ENCODE peak calls at places on chromosomes 12 and 14, in six cellular contexts. N is astrocyte, B is Caco-2, L is osteoblast, I is heart right ventricle, M is stomach. X is an unnamed sample. For H3K4me1 and H3K9me3, the result is how much of the 10 kb centered on the place peaks cover.

GRCh38 chr12:8566525-8566924 is 25.8 kb upstream of the CLEC4E start:
- DNase-seq in N (no peak), B (no peak), L (no peak), I (no peak), M (no peak), X (no peak)

GRCh38 chr12:70756118-70756517 is 118.9 kb upstream of the PTPRB start:
- DNase-seq in N (peak), B (peak), L (no peak), I (no peak), M (no peak), X (no peak)

GRCh38 chr14:22558221-22558913 is 30.7 kb downstream of the DAD1 start:
- DNase-seq in N (no peak), B (no peak), L (peak), I (no peak), M (no peak), X (peak)

GRCh38 chr14:98177551-98177950 is 1094.4 kb downstream of the BCL11B start:
- DNase-seq in N (no peak), B (no peak), L (peak), I (no peak), M (no peak), X (no peak)

GRCh38 chr14:72730468-72730867 is 163.4 kb downstream of the DPF3 start:
- DNase-seq in N (no peak), B (no peak), L (no peak), I (no peak), M (no peak), X (no peak)

GRCh38 chr14:49892301-49892635 is 614 bp upstream of the ARF6 start:
- DNase-seq in N (peak), B (no peak), L (peak), I (no peak), M (peak), X (peak)

GRCh38 chr12:11228268-11228879 is 41.1 kb downstream of the PRB3 start:
- DNase-seq in N (peak), B (peak), L (peak), I (no peak), M (peak), X (peak)

GRCh38 chr12:129202109-129202814 is 349.0 kb downstream of the GLT1D1 start:
- DNase-seq in N (no peak), B (no peak), L (no peak), I (no peak), M (no peak), X (no peak)

GRCh38 chr12:99004799-99005474 is 359.8 kb downstream of the APAF1 start:
- DNase-seq in N (no peak), B (no peak), L (no peak), I (no peak), M (no peak), X (no peak)

GRCh38 chr12:67925551-67925950 is 63.7 kb upstream of the IFNG-AS1 start:
- DNase-seq in N (no peak), B (no peak), L (no peak), I (no peak), M (no peak), X (no peak)

GRCh38 chr14:37230551-37231194 is 32.9 kb downstream of the MIPOL1 start:
- DNase-seq in N (peak), B (peak), L (peak), I (no peak), M (no peak), X (no peak)

GRCh38 chr14:68308695-68309094 is 484.2 kb downstream of the ZFP36L1 start:
- DNase-seq in N (no peak), B (no peak), L (no peak), I (no peak), M (no peak), X (no peak)

GRCh38 chr14:55949708-55950107 is 168.5 kb upstream of the PELI2 start:
- DNase-seq in N (no peak), B (no peak), L (no peak), I (no peak), M (no peak), X (no peak)

GRCh38 chr12:6784292-6784691 is 5.0 kb upstream of the CD4 start:
- DNase-seq in N (no peak), B (no peak), L (peak), I (no peak), M (no peak), X (no peak)

GRCh38 chr14:67265131-67265530 is 23.9 kb downstream of the PALS1 start:
- DNase-seq in N (peak), B (peak), L (no peak), I (no peak), M (no peak), X (no peak)

GRCh38 chr12:66600805-66601392 is 78.0 kb downstream of the GRIP1 start:
- DNase-seq in N (no peak), B (no peak), L (no peak), I (no peak), M (no peak), X (no peak)

GRCh38 chr12:46148706-46149463 is 120.0 kb downstream of the SLC38A1 start:
- DNase-seq in N (no peak), B (no peak), L (no peak), I (no peak), M (no peak), X (no peak)

GRCh38 chr14:74401504-74402241 is 24.3 kb downstream of the SYNDIG1L start:
- DNase-seq in N (no peak), B (peak), L (peak), I (peak), M (peak), X (peak)

GRCh38 chr12:95986635-95987535 is 9.3 kb downstream of the HAL start:
- DNase-seq in N (no peak), B (no peak), L (no peak), I (no peak), M (no peak), X (no peak)

GRCh38 chr14:74333909-74334308 is 14.4 kb upstream of the VRTN start:
- DNase-seq in N (peak), B (no peak), L (peak), I (no peak), M (no peak), X (no peak)

GRCh38 chr12:13702401-13702800 is 279.0 kb downstream of the GRIN2B start:
- DNase-seq in N (no peak), B (no peak), L (no peak), I (no peak), M (no peak), X (no peak)

GRCh38 chr12:109557200-109557599 is 16.1 kb downstream of the MMAB start:
- DNase-seq in N (no peak), B (no peak), L (peak), I (no peak), M (no peak), X (no peak)

GRCh38 chr14:102516531-102517411 is 7.2 kb upstream of the ANKRD9 start:
- DNase-seq in N (no peak), B (peak), L (peak), I (peak), M (peak), X (no peak)

GRCh38 chr12:57175428-57176138 is 28.2 kb upstream of the LRP1-AS start:
- DNase-seq in N (peak), B (peak), L (peak), I (peak), M (peak), X (no peak)

GRCh38 chr14:92254786-92255185 is 68.2 kb upstream of the SLC24A4 start:
- DNase-seq in N (peak), B (no peak), L (peak), I (peak), M (no peak), X (no peak)

GRCh38 chr14:95910628-95911027 is 34.0 kb downstream of the TUNAR start:
- DNase-seq in N (no peak), B (no peak), L (no peak), I (no peak), M (no peak), X (no peak)

GRCh38 chr14:69648480-69649414 is 37.4 kb downstream of the SUSD6 start:
- DNase-seq in N (peak), B (peak), L (peak), I (no peak), M (no peak), X (no peak)

GRCh38 chr14:78164226-78164853 is 5.8 kb upstream of the NRXN3 start:
- DNase-seq in N (no peak), B (peak), L (no peak), I (no peak), M (peak), X (no peak)

GRCh38 chr14:104749111-104749649 is 3.8 kb upstream of the SIVA1 start:
- DNase-seq in N (peak), B (peak), L (peak), I (peak), M (no peak), X (no peak)

GRCh38 chr12:131831635-131832041 is 3.4 kb downstream of the MMP17 start:
- DNase-seq in N (peak), B (no peak), L (peak), I (no peak), M (no peak), X (no peak)

GRCh38 chr14:104706733-104707628 is 17.0 kb upstream of the ADSS1 start:
- DNase-seq in N (no peak), B (no peak), L (no peak), I (no peak), M (no peak), X (no peak)

GRCh38 chr14:23104591-23105347 is at the start of gene CIROP:
- DNase-seq in N (no peak), B (no peak), L (no peak), I (no peak), M (no peak), X (no peak)

GRCh38 chr12:88570103-88570502 is 10.2 kb downstream of the KITLG start:
- DNase-seq in N (peak), B (no peak), L (no peak), I (no peak), M (no peak), X (no peak)

GRCh38 chr12:2372735-2373134 is 319.9 kb downstream of the CACNA1C start:
- DNase-seq in N (no peak), B (no peak), L (no peak), I (peak), M (no peak), X (no peak)

GRCh38 chr12:89976866-89977265 is 268.2 kb upstream of the ATP2B1 start:
- DNase-seq in N (no peak), B (no peak), L (no peak), I (no peak), M (no peak), X (no peak)

GRCh38 chr14:90060312-90060964 is 1.4 kb upstream of the KCNK13 start:
- DNase-seq in N (peak), B (peak), L (peak), I (peak), M (peak), X (no peak)

GRCh38 chr12:53824001-53824716 is 72.4 kb upstream of the CISTR start:
- DNase-seq in N (no peak), B (no peak), L (no peak), I (no peak), M (no peak), X (no peak)

GRCh38 chr14:37544407-37544806 is 50.6 kb downstream of the FOXA1 start:
- DNase-seq in N (no peak), B (no peak), L (no peak), I (no peak), M (peak), X (no peak)

DNA sequence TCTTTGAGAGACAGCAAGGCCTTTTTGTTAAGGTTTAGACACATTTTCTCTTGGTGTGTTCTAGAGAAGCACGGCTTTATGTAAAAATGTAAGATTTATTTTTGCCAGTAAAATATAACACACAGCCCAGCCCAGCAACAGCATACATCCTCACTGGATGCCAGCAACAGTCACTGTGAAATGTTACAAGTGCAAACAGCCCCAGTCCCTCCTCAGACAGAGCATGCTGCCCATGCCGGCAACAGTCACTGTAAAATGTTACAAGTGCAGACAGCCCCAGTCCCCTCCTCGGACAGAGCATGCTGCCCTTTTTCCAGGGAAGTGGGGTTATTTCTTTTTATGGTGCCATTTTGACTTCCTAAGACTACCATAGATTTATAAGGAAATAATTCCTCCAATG is 207.6 kb downstream of the CHST11 start:
- DNase-seq in N (no peak), B (no peak), L (no peak), I (no peak), M (no peak), X (no peak)
- H3K4me1 ChIP-seq in N (under half), B (under half), L (under half), I (under half), M (under half), X (under half)

GRCh38 chr12:31903025-31903424 is 56.2 kb upstream of the RESF1 start:
- DNase-seq in N (no peak), B (no peak), L (no peak), I (no peak), M (no peak), X (no peak)
- H3K9me3 ChIP-seq in N (under half), B (under half), L (under half), I (under half), M (under half), X (under half)

DNA sequence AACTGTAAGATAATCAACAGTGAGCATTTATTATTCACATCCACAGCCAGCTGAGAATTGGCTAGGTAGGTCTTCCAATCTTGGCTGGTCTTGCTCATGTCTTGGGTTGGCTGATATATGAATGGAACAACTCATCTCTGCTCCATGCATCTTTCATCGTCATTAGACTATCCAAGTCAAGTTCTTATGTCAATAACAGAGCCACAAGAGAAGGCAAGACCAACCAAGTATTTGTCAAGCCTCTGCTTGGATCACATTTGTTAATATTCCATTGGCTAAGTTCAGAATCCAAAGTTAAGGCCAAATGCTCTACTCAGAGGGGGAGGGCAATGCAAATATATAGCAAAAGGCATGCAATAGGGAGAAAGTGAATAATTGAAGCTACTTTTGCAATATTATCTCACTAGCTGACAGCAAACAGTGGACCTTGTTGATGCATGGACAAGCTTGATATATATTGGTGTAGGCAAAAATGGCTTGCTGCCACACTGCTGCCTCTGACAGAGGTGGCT is 53.1 kb downstream of the WASHC3 start:
- DNase-seq in N (no peak), B (no peak), L (no peak), I (no peak), M (no peak), X (no peak)
- H3K4me1 ChIP-seq in N (under half), B (under half), L (under half), I (under half), M (under half), X (under half)

GRCh38 chr14:99775351-99775750 is 17.9 kb upstream of the EML1 start:
- DNase-seq in N (no peak), B (no peak), L (no peak), I (no peak), M (no peak), X (no peak)
- H3K9me3 ChIP-seq in N (under half), B (under half), L (under half), I (under half), M (under half), X (under half)

GRCh38 chr14:64510127-64510808 is 5.7 kb downstream of the ZBTB1 start:
- DNase-seq in N (no peak), B (no peak), L (no peak), I (no peak), M (no peak), X (no peak)

GRCh38 chr14:64515053-64515452 is 10.5 kb downstream of the ZBTB1 start:
- DNase-seq in N (no peak), B (no peak), L (no peak), I (no peak), M (no peak), X (no peak)

GRCh38 chr14:64510825-64511679 is 6.5 kb downstream of the ZBTB1 start:
- DNase-seq in N (peak), B (peak), L (peak), I (no peak), M (peak), X (peak)

GRCh38 chr14:64516969-64517368 is 12.4 kb downstream of the ZBTB1 start:
- DNase-seq in N (no peak), B (no peak), L (no peak), I (no peak), M (no peak), X (no peak)

GRCh38 chr14:64513271-64513670 is 8.7 kb downstream of the ZBTB1 start:
- DNase-seq in N (no peak), B (no peak), L (no peak), I (no peak), M (no peak), X (no peak)
- H3K4me1 ChIP-seq in N (under half), B (under half), L (under half), I (half or more), M (half or more), X (half or more)

DNA sequence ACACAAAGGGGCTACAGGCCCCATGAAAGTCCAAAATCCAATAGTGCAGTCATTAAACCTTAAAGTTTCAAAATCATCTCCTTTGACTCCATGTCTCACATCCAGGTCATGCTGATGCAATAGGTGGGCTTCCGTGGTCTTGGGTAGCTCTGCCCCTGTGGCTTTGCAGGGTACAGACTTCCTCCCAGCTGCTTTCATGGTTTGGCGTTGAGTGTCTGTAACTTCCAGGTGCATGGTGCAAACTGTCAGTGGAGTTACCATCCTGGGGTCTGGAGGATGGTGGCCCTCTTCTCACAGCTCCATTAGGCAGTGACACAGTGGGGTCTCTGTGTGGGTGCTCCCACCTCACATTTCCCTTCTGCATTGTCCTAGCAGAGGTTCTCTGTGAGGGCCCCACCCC is 8.5 kb upstream of the OR4Q2 start:
- DNase-seq in N (no peak), B (no peak), L (no peak), I (no peak), M (no peak), X (no peak)
- H3K9me3 ChIP-seq in N (under half), B (under half), L (under half), I (under half), M (under half), X (under half)

GRCh38 chr14:76919431-76919810 is 93.2 kb downstream of the LRRC74A start:
- DNase-seq in N (peak), B (no peak), L (peak), I (no peak), M (peak), X (no peak)

GRCh38 chr14:76918751-76919421 is 92.7 kb downstream of the LRRC74A start:
- DNase-seq in N (peak), B (peak), L (peak), I (peak), M (peak), X (no peak)

GRCh38 chr14:76917759-76918175 is 91.6 kb downstream of the LRRC74A start:
- DNase-seq in N (no peak), B (no peak), L (peak), I (peak), M (peak), X (no peak)

GRCh38 chr14:76917158-76917596 is 91.0 kb downstream of the LRRC74A start:
- DNase-seq in N (peak), B (peak), L (peak), I (no peak), M (peak), X (no peak)

GRCh38 chr14:76918176-76918750 is 92.1 kb downstream of the LRRC74A start:
- DNase-seq in N (peak), B (no peak), L (peak), I (peak), M (peak), X (no peak)
- H3K4me1 ChIP-seq in N (half or more), B (under half), L (under half), I (half or more), M (half or more), X (under half)

GRCh38 chr12:78562358-78563205 is 302.0 kb upstream of the SYT1 start:
- DNase-seq in N (no peak), B (no peak), L (no peak), I (no peak), M (no peak), X (no peak)
- H3K9me3 ChIP-seq in N (under half), B (under half), L (under half), I (under half), M (under half), X (under half)